ENCODE peak calls at places on chromosomes 3 and 15, in four cellular contexts. One of them, this sample, is unnamed.

GRCh38 chr15:51104512-51104911 is 9.8 kb upstream of the TNFAIP8L3 start:
- DNase-seq in WTC11: no peak
- DNase-seq in SK-N-SH: no peak
- DNase-seq in K562: no peak
- DNase-seq in this sample: no peak

GRCh38 chr15:75228787-75229186 is 27.1 kb downstream of the C15orf39 start:
- DNase-seq in SK-N-SH: no peak
- DNase-seq in WTC11: no peak
- DNase-seq in K562: no peak
- DNase-seq in this sample: no peak

GRCh38 chr15:73633991-73634495 is 854 bp upstream of the NPTN start:
- DNase-seq in K562: no peak
- DNase-seq in WTC11: no peak
- DNase-seq in SK-N-SH: no peak
- DNase-seq in this sample: no peak

GRCh38 chr3:152969557-152970300 is 134.8 kb downstream of the P2RY1 start:
- DNase-seq in K562: no peak
- DNase-seq in WTC11: no peak
- DNase-seq in SK-N-SH: no peak
- DNase-seq in this sample: no peak

GRCh38 chr3:81925385-81925784 is 163.9 kb upstream of the GBE1 start:
- DNase-seq in SK-N-SH: no peak
- DNase-seq in WTC11: no peak
- DNase-seq in K562: no peak
- DNase-seq in this sample: no peak

GRCh38 chr3:138513073-138513843 is 78.8 kb downstream of the ESYT3 start:
- DNase-seq in WTC11: no peak
- DNase-seq in K562: no peak
- DNase-seq in SK-N-SH: no peak
- DNase-seq in this sample: no peak

GRCh38 chr15:56537881-56538280 is 72.9 kb upstream of the MNS1 start:
- DNase-seq in SK-N-SH: no peak
- DNase-seq in WTC11: no peak
- DNase-seq in K562: no peak
- DNase-seq in this sample: no peak

GRCh38 chr3:158742861-158743260 is 10.6 kb upstream of the RARRES1 start:
- DNase-seq in SK-N-SH: no peak
- DNase-seq in K562: no peak
- DNase-seq in WTC11: no peak
- DNase-seq in this sample: no peak

GRCh38 chr3:104763007-104763406 is 603.7 kb upstream of the ALCAM start:
- DNase-seq in WTC11: no peak
- DNase-seq in SK-N-SH: no peak
- DNase-seq in K562: no peak
- DNase-seq in this sample: no peak

GRCh38 chr3:15405448-15406050 is 21.8 kb downstream of the METTL6 start:
- DNase-seq in SK-N-SH: peak; percentile 51
- DNase-seq in WTC11: no peak
- DNase-seq in K562: peak; percentile 64
- DNase-seq in this sample: no peak

DNA sequence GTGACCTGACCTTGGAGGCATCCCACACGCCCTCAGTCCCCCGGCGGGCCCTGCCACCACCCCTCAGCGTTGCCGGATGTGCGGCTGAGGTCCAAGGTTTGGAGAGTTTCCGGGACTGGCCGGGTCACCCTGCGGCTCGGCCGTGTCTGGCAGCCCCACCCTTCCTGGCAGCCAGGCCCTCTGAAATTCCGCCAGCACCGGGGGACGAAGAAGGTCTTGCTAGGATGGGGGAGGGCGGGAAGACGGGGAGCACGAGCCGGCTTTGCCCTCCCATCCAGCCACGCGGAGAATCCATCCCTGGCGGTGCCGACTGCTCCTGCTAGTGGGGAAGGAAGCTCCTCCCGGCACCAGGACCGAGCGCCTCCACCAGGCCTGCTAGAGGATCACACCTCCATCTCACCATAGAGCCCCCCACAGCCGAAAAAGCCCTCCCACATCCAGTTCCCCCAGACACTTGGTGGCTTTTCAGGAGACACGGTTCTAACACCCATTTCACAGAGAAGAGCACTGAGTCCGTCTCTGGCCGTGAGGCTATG is 81.5 kb downstream of the CPN2 start:
- DNase-seq in SK-N-SH: peak; percentile 46
- DNase-seq in WTC11: peak; percentile 83
- DNase-seq in K562: peak; percentile 45
- DNase-seq in this sample: peak; percentile 79
- TF ChIP-seq TEAD4 in SK-N-SH: no peak
- TF ChIP-seq TEAD4 in WTC11: no peak
- TF ChIP-seq TEAD4 in K562: no peak
- TF ChIP-seq TEAD4 in this sample: no peak

DNA sequence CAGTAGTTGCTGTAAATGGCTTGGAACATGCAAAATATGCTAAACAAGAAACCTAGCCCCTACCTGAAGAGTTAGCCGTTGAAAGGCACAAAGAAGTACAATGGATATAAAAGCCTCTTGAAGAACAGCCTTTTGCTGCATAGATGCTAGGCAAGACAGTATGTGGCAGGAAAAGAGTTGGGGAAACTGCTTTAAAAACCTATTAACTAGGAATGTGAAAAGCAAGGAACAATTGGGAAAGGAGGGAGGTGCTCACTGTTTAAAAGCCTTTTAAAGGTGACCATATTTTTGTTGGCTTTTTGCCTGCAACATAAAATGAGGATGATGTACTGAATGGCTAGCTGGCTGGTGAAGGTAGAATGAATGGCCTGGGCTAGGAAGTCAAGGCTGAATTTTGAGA is 24.5 kb upstream of the SOX2 start:
- DNase-seq in K562: no peak
- DNase-seq in WTC11: no peak
- DNase-seq in SK-N-SH: no peak
- DNase-seq in this sample: no peak
- TF ChIP-seq TEAD4 in K562: no peak
- TF ChIP-seq TEAD4 in WTC11: no peak
- TF ChIP-seq TEAD4 in SK-N-SH: no peak
- TF ChIP-seq TEAD4 in this sample: no peak

GRCh38 chr3:31562525-31562924 is 29.8 kb downstream of the STT3B start:
- DNase-seq in SK-N-SH: no peak
- DNase-seq in WTC11: peak; percentile 85
- DNase-seq in K562: peak; percentile 18
- DNase-seq in this sample: peak; percentile 87
- TF ChIP-seq TEAD4 in SK-N-SH: no peak
- TF ChIP-seq TEAD4 in WTC11: no peak
- TF ChIP-seq TEAD4 in K562: no peak
- TF ChIP-seq TEAD4 in this sample: peak; percentile 64

GRCh38 chr3:191051037-191051436 is 148.0 kb upstream of the OSTN start:
- DNase-seq in WTC11: no peak
- DNase-seq in K562: no peak
- DNase-seq in SK-N-SH: peak; percentile 4
- DNase-seq in this sample: no peak

GRCh38 chr3:191047930-191048329 is 151.1 kb upstream of the OSTN start:
- DNase-seq in SK-N-SH: no peak
- DNase-seq in K562: no peak
- DNase-seq in WTC11: no peak
- DNase-seq in this sample: no peak
- TF ChIP-seq TEAD4 in SK-N-SH: no peak
- TF ChIP-seq TEAD4 in K562: no peak
- TF ChIP-seq TEAD4 in WTC11: no peak
- TF ChIP-seq TEAD4 in this sample: no peak

GRCh38 chr3:46895761-46896160 is 18.2 kb downstream of the PTH1R start:
- DNase-seq in WTC11: no peak
- DNase-seq in K562: no peak
- DNase-seq in SK-N-SH: no peak
- DNase-seq in this sample: no peak
- TF ChIP-seq TEAD4 in WTC11: no peak
- TF ChIP-seq TEAD4 in K562: no peak
- TF ChIP-seq TEAD4 in SK-N-SH: no peak
- TF ChIP-seq TEAD4 in this sample: no peak

GRCh38 chr15:39397883-39398282 is 183.0 kb upstream of the THBS1 start:
- DNase-seq in SK-N-SH: no peak
- DNase-seq in K562: peak; percentile 40
- DNase-seq in WTC11: no peak
- DNase-seq in this sample: no peak
- TF ChIP-seq TEAD4 in SK-N-SH: no peak
- TF ChIP-seq TEAD4 in K562: peak; percentile 89
- TF ChIP-seq TEAD4 in WTC11: no peak
- TF ChIP-seq TEAD4 in this sample: no peak

GRCh38 chr3:71305246-71306206 is 278.0 kb downstream of the FOXP1 start:
- DNase-seq in K562: no peak
- DNase-seq in SK-N-SH: no peak
- DNase-seq in WTC11: peak; percentile 77
- DNase-seq in this sample: peak; percentile 73
- TF ChIP-seq TEAD4 in K562: no peak
- TF ChIP-seq TEAD4 in SK-N-SH: no peak
- TF ChIP-seq TEAD4 in WTC11: no peak
- TF ChIP-seq TEAD4 in this sample: peak; percentile 68

GRCh38 chr15:48664436-48664835 is 18.9 kb upstream of the FBN1 start:
- DNase-seq in K562: no peak
- DNase-seq in SK-N-SH: no peak
- DNase-seq in WTC11: no peak
- DNase-seq in this sample: no peak

GRCh38 chr15:48672206-48672605 is 26.7 kb upstream of the FBN1 start:
- DNase-seq in K562: no peak
- DNase-seq in WTC11: no peak
- DNase-seq in SK-N-SH: no peak
- DNase-seq in this sample: no peak

GRCh38 chr15:48671381-48672022 is 26.0 kb upstream of the FBN1 start:
- DNase-seq in SK-N-SH: no peak
- DNase-seq in K562: peak; percentile 16
- DNase-seq in WTC11: no peak
- DNase-seq in this sample: no peak

GRCh38 chr15:48667701-48668100 is 22.2 kb upstream of the FBN1 start:
- DNase-seq in WTC11: no peak
- DNase-seq in SK-N-SH: no peak
- DNase-seq in K562: no peak
- DNase-seq in this sample: no peak
- TF ChIP-seq TEAD4 in WTC11: no peak
- TF ChIP-seq TEAD4 in SK-N-SH: no peak
- TF ChIP-seq TEAD4 in K562: no peak
- TF ChIP-seq TEAD4 in this sample: no peak

This sample was measured in H1.